ENCODE peak calls at places on chromosomes 1 and 21, in nine cellular contexts. M, X, K, J, E, D, S, O and F are unnamed samples.

GRCh38 chr1:233410906-233411305 is 83.4 kb downstream of the MAP3K21 start:
- DNase-seq in M (no peak), X (no peak), K (no peak), J (no peak), E (no peak), D (no peak), S (no peak), O (no peak), F (no peak)

GRCh38 chr1:154729598-154729997 is 121.6 kb upstream of the ADAR start:
- DNase-seq in M (no peak), X (no peak), K (no peak), J (no peak), E (no peak), D (no peak), S (no peak), O (no peak), F (no peak)

GRCh38 chr1:229110986-229111385 is 159.9 kb upstream of the RAB4A start:
- DNase-seq in M (no peak), X (no peak), K (no peak), J (no peak), E (no peak), D (no peak), S (no peak), O (no peak), F (no peak)

GRCh38 chr1:53608071-53608470 is 130.9 kb downstream of the GLIS1 start:
- DNase-seq in M (no peak), X (no peak), K (no peak), J (no peak), E (no peak), D (no peak), S (no peak), O (no peak), F (no peak)

GRCh38 chr1:97202481-97202880 is 480.9 kb downstream of the PTBP2 start:
- DNase-seq in M (no peak), X (no peak), K (no peak), J (no peak), E (peak; percentile 16), D (peak; percentile 18), S (no peak), O (no peak), F (no peak)

GRCh38 chr1:13808729-13809131 is 108.7 kb downstream of the PRDM2 start:
- DNase-seq in M (peak; percentile 28), X (no peak), K (no peak), J (no peak), E (no peak), D (peak; percentile 13), S (peak; percentile 64), O (no peak), F (peak; percentile 36)

GRCh38 chr1:17232759-17233661 is 15.9 kb upstream of the PADI3 start:
- DNase-seq in M (no peak), X (no peak), K (no peak), J (no peak), E (no peak), D (no peak), S (no peak), O (no peak), F (no peak)

GRCh38 chr21:46022551-46023107 is 41.1 kb downstream of the COL6A1 start:
- DNase-seq in M (no peak), X (no peak), K (no peak), J (no peak), E (no peak), D (no peak), S (no peak), O (no peak), F (peak; percentile 35)

GRCh38 chr1:201286445-201286844 is 3.1 kb downstream of the PKP1 start:
- DNase-seq in M (no peak), X (no peak), K (no peak), J (no peak), E (no peak), D (no peak), S (no peak), O (no peak), F (peak; percentile 38)

GRCh38 chr21:34812510-34813265 is 143.9 kb downstream of the CLIC6 start:
- DNase-seq in M (no peak), X (no peak), K (no peak), J (no peak), E (no peak), D (no peak), S (no peak), O (no peak), F (no peak)

GRCh38 chr1:234611153-234611798 is 1.3 kb upstream of the IRF2BP2 start:
- DNase-seq in M (no peak), X (peak; percentile 45), K (peak; percentile 59), J (no peak), E (no peak), D (peak; percentile 92), S (no peak), O (peak; percentile 67), F (no peak)

GRCh38 chr1:179953974-179954493 is 576 bp upstream of the CEP350 start:
- DNase-seq in M (no peak), X (peak; percentile 26), K (no peak), J (peak; percentile 22), E (no peak), D (peak; percentile 39), S (no peak), O (peak; percentile 12), F (no peak)

GRCh38 chr1:212414328-212415106 is at the start of gene PACC1:
- DNase-seq in M (peak; percentile 95), X (peak; percentile 82), K (peak; percentile 91), J (peak; percentile 91), E (peak; percentile 94), D (peak; percentile 98), S (peak; percentile 90), O (peak; percentile 77), F (peak; percentile 88)

GRCh38 chr1:65420590-65421340 is at the start of the genes LEPR and LEPROT:
- DNase-seq in M (no peak), X (no peak), K (no peak), J (no peak), E (peak; percentile 81), D (peak; percentile 85), S (no peak), O (no peak), F (no peak)

GRCh38 chr1:244969355-244970235 is 105.3 kb upstream of the HNRNPU start:
- DNase-seq in M (peak; percentile 63), X (peak; percentile 34), K (no peak), J (peak; percentile 67), E (peak; percentile 83), D (peak; percentile 88), S (peak; percentile 81), O (peak; percentile 71), F (peak; percentile 96)

GRCh38 chr1:63317007-63317813 is 5.2 kb upstream of the FOXD3 start:
- DNase-seq in M (no peak), X (no peak), K (no peak), J (peak; percentile 84), E (peak; percentile 84), D (peak; percentile 91), S (peak; percentile 32), O (peak; percentile 24), F (no peak)

GRCh38 chr1:24964811-24965570 is 34.9 kb upstream of the RUNX3 start:
- DNase-seq in M (peak; percentile 98), X (peak; percentile 83), K (no peak), J (no peak), E (no peak), D (no peak), S (no peak), O (peak; percentile 72), F (no peak)

GRCh38 chr1:214224605-214225354 is 56.2 kb upstream of the SMYD2 start:
- DNase-seq in M (no peak), X (no peak), K (peak; percentile 13), J (no peak), E (peak; percentile 18), D (peak; percentile 24), S (no peak), O (no peak), F (no peak)

GRCh38 chr1:27153549-27153886 is 1.4 kb downstream of the SLC9A1 start:
- DNase-seq in M (no peak), X (no peak), K (no peak), J (no peak), E (no peak), D (no peak), S (no peak), O (no peak), F (no peak)

GRCh38 chr1:210117198-210117597 is 115.4 kb upstream of the SERTAD4 start:
- DNase-seq in M (no peak), X (no peak), K (no peak), J (no peak), E (no peak), D (no peak), S (no peak), O (no peak), F (no peak)

GRCh38 chr1:169106095-169106920 is at the start of gene ATP1B1:
- DNase-seq in M (peak; percentile 86), X (peak; percentile 67), K (peak; percentile 63), J (peak; percentile 93), E (peak; percentile 97), D (peak; percentile 98), S (peak; percentile 86), O (peak; percentile 68), F (peak; percentile 93)

GRCh38 chr1:218394989-218395388 is 49.9 kb downstream of the TGFB2 start:
- DNase-seq in M (no peak), X (no peak), K (no peak), J (no peak), E (no peak), D (no peak), S (no peak), O (no peak), F (no peak)

GRCh38 chr1:15033264-15033663 is 120.3 kb upstream of the TMEM51 start:
- DNase-seq in M (no peak), X (no peak), K (no peak), J (no peak), E (no peak), D (no peak), S (no peak), O (no peak), F (no peak)

GRCh38 chr1:58047265-58047858 is 499.2 kb downstream of the OMA1 start:
- DNase-seq in M (no peak), X (no peak), K (no peak), J (peak; percentile 42), E (peak; percentile 66), D (peak; percentile 47), S (no peak), O (no peak), F (peak; percentile 16)

GRCh38 chr1:26705788-26706237 is 10.0 kb downstream of the ARID1A start:
- DNase-seq in M (no peak), X (no peak), K (no peak), J (no peak), E (no peak), D (no peak), S (no peak), O (no peak), F (no peak)

GRCh38 chr1:7511381-7511780 is 259.7 kb upstream of the VAMP3 start:
- DNase-seq in M (no peak), X (no peak), K (no peak), J (no peak), E (no peak), D (no peak), S (no peak), O (no peak), F (no peak)

GRCh38 chr1:230879781-230880180 is 11.5 kb upstream of the C1orf198 start:
- DNase-seq in M (no peak), X (no peak), K (no peak), J (no peak), E (no peak), D (no peak), S (no peak), O (no peak), F (no peak)

GRCh38 chr1:157155658-157156057 is 17.5 kb upstream of the ETV3 start:
- DNase-seq in M (no peak), X (no peak), K (no peak), J (no peak), E (no peak), D (no peak), S (no peak), O (no peak), F (no peak)

GRCh38 chr1:83836543-83836942 is 162.4 kb downstream of the TTLL7 start:
- DNase-seq in M (no peak), X (no peak), K (no peak), J (no peak), E (no peak), D (no peak), S (no peak), O (no peak), F (no peak)

GRCh38 chr1:110474444-110474843 is 23.5 kb downstream of the PROK1 start:
- DNase-seq in M (no peak), X (no peak), K (no peak), J (no peak), E (no peak), D (no peak), S (no peak), O (no peak), F (no peak)

GRCh38 chr1:24289937-24290595 is 29.1 kb upstream of the GRHL3 start:
- DNase-seq in M (no peak), X (no peak), K (no peak), J (no peak), E (no peak), D (no peak), S (peak; percentile 89), O (no peak), F (peak; percentile 79)